ENCODE peak calls at places on chromosomes 5 and 9, in four cellular contexts. One of them, this sample, is unnamed.

GRCh38 chr5:55597014-55597981 is 62.5 kb upstream of the PLPP1 start:
- DNase-seq in GM12878: no peak
- DNase-seq in A549: peak; percentile 80
- DNase-seq in K562: no peak
- DNase-seq in this sample: peak; percentile 82

GRCh38 chr5:67047180-67047579 is 149.4 kb downstream of the CD180 start:
- DNase-seq in GM12878: no peak
- DNase-seq in A549: no peak
- DNase-seq in K562: no peak
- DNase-seq in this sample: no peak

GRCh38 chr9:123063172-123063508 is 29.7 kb downstream of the GPR21 start:
- DNase-seq in GM12878: no peak
- DNase-seq in A549: no peak
- DNase-seq in K562: no peak
- DNase-seq in this sample: peak; percentile 76

GRCh38 chr5:134659456-134659855 is 10.9 kb downstream of the SEC24A start:
- DNase-seq in GM12878: no peak
- DNase-seq in A549: no peak
- DNase-seq in K562: no peak
- DNase-seq in this sample: no peak

GRCh38 chr9:113299800-113300292 is 3.3 kb downstream of the RNF183 start:
- DNase-seq in GM12878: no peak
- DNase-seq in A549: peak; percentile 17
- DNase-seq in K562: peak; percentile 55
- DNase-seq in this sample: no peak

GRCh38 chr5:180825768-180826525 is 23.3 kb upstream of the MGAT1 start:
- DNase-seq in GM12878: no peak
- DNase-seq in A549: no peak
- DNase-seq in K562: no peak
- DNase-seq in this sample: peak; percentile 85

GRCh38 chr5:93503598-93504067 is 77.4 kb downstream of the NR2F1-AS1 start:
- DNase-seq in GM12878: no peak
- DNase-seq in A549: peak; percentile 44
- DNase-seq in K562: no peak
- DNase-seq in this sample: peak; percentile 97

GRCh38 chr5:2917524-2917923 is 166.0 kb upstream of the IRX2 start:
- DNase-seq in GM12878: no peak
- DNase-seq in A549: no peak
- DNase-seq in K562: peak; percentile 65
- DNase-seq in this sample: no peak

GRCh38 chr9:130444565-130445221 is at the start of gene ASS1:
- DNase-seq in GM12878: no peak
- DNase-seq in A549: no peak
- DNase-seq in K562: peak; percentile 85
- DNase-seq in this sample: no peak

GRCh38 chr5:38533286-38534121 is 22.9 kb downstream of the LIFR start:
- DNase-seq in GM12878: no peak
- DNase-seq in A549: no peak
- DNase-seq in K562: no peak
- DNase-seq in this sample: no peak
- TF ChIP-seq ELK1 in GM12878: no peak
- TF ChIP-seq ELK1 in A549: no peak
- TF ChIP-seq ELK1 in K562: no peak
- TF ChIP-seq ELK1 in this sample: no peak

GRCh38 chr9:38358390-38359296 is 33.9 kb upstream of the ALDH1B1 start:
- DNase-seq in GM12878: no peak
- DNase-seq in A549: no peak
- DNase-seq in K562: no peak
- DNase-seq in this sample: no peak
- TF ChIP-seq USF2 in GM12878: no peak
- TF ChIP-seq USF2 in A549: no peak
- TF ChIP-seq USF2 in K562: no peak
- TF ChIP-seq USF2 in this sample: no peak

GRCh38 chr9:136292591-136293448 is 11.1 kb downstream of the CCDC187 start:
- DNase-seq in GM12878: no peak
- DNase-seq in A549: no peak
- DNase-seq in K562: no peak
- DNase-seq in this sample: no peak
- TF ChIP-seq ELK1 in GM12878: no peak
- TF ChIP-seq ELK1 in A549: no peak
- TF ChIP-seq ELK1 in K562: no peak
- TF ChIP-seq ELK1 in this sample: no peak

DNA sequence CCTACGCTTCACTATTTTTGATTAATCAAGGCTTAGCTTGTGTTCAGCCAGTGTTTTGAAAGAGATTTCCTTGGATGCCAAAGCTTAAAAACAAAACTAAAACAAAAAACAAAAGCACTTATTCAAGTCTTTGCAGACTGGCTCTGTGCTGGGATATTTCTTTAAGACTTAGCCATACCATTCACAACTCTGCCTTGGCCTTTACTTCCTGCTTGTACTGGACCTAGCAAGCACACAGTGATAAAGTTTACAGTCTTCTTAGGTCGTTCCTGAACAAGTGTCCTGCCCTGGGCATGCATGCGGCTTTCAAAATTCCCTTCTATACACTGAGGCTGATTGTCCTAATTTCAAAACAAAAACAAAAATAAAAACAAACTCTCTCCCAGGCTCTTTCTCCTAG is 20.7 kb downstream of the FBXL17 start:
- DNase-seq in GM12878: no peak
- DNase-seq in A549: no peak
- DNase-seq in K562: no peak
- DNase-seq in this sample: no peak
- TF ChIP-seq USF2 in GM12878: no peak
- TF ChIP-seq USF2 in A549: no peak
- TF ChIP-seq USF2 in K562: no peak
- TF ChIP-seq USF2 in this sample: no peak

GRCh38 chr5:106825379-106825778 is 845.4 kb downstream of the EFNA5 start:
- DNase-seq in GM12878: no peak
- DNase-seq in A549: no peak
- DNase-seq in K562: no peak
- DNase-seq in this sample: peak; percentile 2
- TF ChIP-seq ELK1 in GM12878: no peak
- TF ChIP-seq ELK1 in A549: no peak
- TF ChIP-seq ELK1 in K562: no peak
- TF ChIP-seq ELK1 in this sample: no peak

GRCh38 chr5:137040641-137041340 is 458.3 kb downstream of the SPOCK1 start:
- DNase-seq in GM12878: no peak
- DNase-seq in A549: no peak
- DNase-seq in K562: no peak
- DNase-seq in this sample: peak; percentile 24
- TF ChIP-seq USF2 in GM12878: no peak
- TF ChIP-seq USF2 in A549: no peak
- TF ChIP-seq USF2 in K562: no peak
- TF ChIP-seq USF2 in this sample: no peak

GRCh38 chr9:88993327-88993726 is 2.1 kb downstream of the S1PR3 start:
- DNase-seq in GM12878: no peak
- DNase-seq in A549: no peak
- DNase-seq in K562: no peak
- DNase-seq in this sample: peak; percentile 38

GRCh38 chr9:88992556-88992955 is 1.3 kb downstream of the S1PR3 start:
- DNase-seq in GM12878: no peak
- DNase-seq in A549: no peak
- DNase-seq in K562: no peak
- DNase-seq in this sample: no peak

GRCh38 chr9:88989961-88990570 is 1.2 kb upstream of the S1PR3 start:
- DNase-seq in GM12878: no peak
- DNase-seq in A549: no peak
- DNase-seq in K562: no peak
- DNase-seq in this sample: no peak

GRCh38 chr9:88990721-88991065 is 575 bp upstream of the S1PR3 start:
- DNase-seq in GM12878: no peak
- DNase-seq in A549: no peak
- DNase-seq in K562: no peak
- DNase-seq in this sample: no peak

DNA sequence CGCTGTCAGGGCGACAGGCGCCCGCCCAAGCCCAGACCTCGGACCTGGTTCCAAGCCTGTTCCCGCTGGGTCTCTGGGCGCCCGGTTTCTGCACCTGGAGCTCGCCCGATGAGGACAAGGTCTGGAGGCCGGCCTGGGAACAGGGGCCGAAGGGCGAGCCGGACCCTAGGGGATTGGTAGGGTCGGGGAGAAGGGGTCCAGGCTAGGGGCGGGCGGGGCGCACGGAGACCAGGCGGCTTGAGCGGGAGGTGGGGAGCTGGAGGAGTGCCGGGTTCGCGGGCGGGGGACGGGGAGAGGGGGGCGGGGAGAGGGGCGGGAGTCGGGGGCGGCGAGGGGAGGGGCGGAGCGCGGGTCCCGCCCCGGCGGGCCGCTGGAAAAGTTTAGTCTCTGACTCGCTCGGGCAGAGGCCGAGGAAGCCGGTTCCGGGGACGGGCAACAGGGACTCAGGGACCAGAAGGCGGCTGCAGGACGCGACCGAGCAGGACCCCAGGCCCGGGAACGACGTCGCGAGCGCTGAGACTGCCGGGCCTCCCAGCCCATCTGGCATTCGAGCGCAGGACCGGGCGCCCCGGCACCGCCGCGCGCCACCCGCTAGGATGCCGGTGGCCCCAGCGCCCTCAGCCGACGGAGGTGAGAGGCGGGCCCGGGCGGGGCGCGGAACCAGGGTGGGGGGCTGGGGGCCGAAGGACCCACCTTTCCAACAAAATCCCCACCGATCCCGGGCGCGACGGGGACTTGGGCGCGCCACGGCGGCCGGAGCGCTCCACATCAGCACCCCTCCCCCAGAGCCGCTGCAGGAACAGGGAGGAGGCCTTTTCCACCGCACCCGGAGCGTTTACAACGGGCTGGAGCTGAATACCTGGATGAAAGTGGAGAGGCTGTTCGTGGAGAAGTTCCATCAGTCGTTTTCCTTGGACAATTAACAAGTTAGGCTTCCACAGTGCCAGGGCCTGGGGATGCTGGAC is at the start of gene S1PR3:
- DNase-seq in GM12878: no peak
- DNase-seq in A549: peak; percentile 53
- DNase-seq in K562: peak; percentile 37
- DNase-seq in this sample: no peak
- TF ChIP-seq ELK1 in GM12878: no peak
- TF ChIP-seq ELK1 in A549: no peak
- TF ChIP-seq ELK1 in K562: no peak
- TF ChIP-seq ELK1 in this sample: no peak

GRCh38 chr9:133100518-133101355 is 20.3 kb downstream of the RALGDS start:
- DNase-seq in GM12878: no peak
- DNase-seq in A549: no peak
- DNase-seq in K562: no peak
- DNase-seq in this sample: no peak
- TF ChIP-seq USF2 in GM12878: no peak
- TF ChIP-seq USF2 in A549: no peak
- TF ChIP-seq USF2 in K562: no peak
- TF ChIP-seq USF2 in this sample: no peak

GRCh38 chr9:120767451-120767850 is 25.8 kb downstream of the FBXW2 start:
- DNase-seq in GM12878: no peak
- DNase-seq in A549: no peak
- DNase-seq in K562: no peak
- DNase-seq in this sample: no peak
- TF ChIP-seq ELK1 in GM12878: no peak
- TF ChIP-seq ELK1 in A549: no peak
- TF ChIP-seq ELK1 in K562: no peak
- TF ChIP-seq ELK1 in this sample: no peak

DNA sequence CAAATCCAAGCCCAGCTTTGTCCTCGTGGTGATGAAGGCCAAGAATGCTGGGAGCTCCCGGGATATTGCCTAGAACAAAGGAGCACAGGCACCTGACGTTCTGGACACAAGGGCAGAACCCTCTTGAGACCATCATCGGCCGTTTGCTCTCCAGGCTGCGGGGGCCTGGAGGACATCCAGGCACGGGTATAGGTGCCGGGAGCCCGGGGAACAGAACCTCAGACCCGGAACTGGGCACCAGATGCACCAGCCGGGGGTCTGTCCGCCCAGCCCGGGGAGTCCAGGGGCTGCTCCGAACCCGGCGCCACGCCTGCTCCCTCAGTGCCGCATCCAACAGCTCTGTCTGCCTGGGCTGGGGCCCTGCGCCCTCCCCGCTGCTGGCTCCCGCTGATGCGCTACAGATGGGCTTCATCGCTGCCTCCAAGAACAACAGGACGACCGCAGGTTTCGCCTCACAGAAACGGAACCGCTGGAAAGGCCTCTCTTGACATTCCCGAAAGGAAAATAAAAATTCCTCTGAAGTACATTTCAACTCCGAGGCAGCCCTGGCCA is 88.0 kb downstream of the ADAMTS2 start:
- DNase-seq in GM12878: no peak
- DNase-seq in A549: no peak
- DNase-seq in K562: no peak
- DNase-seq in this sample: no peak
- TF ChIP-seq USF2 in GM12878: no peak
- TF ChIP-seq USF2 in A549: no peak
- TF ChIP-seq USF2 in K562: no peak
- TF ChIP-seq USF2 in this sample: no peak

This sample was measured in IMR-90.